ENCODE peak calls at places on chromosomes 1 and 21, in ten cellular contexts. C, M, K, A, P, Q, B, X, T and D are unnamed samples.

GRCh38 chr1:63931468-63931867 is 157.7 kb downstream of the ROR1 start:
- DNase-seq in C (no peak), M (no peak), K (no peak), A (no peak), P (no peak), Q (no peak), B (no peak), X (no peak), T (no peak), D (no peak)

GRCh38 chr1:29688477-29689365 is 452.4 kb downstream of the PTPRU start:
- DNase-seq in C (peak), M (no peak), K (peak), A (no peak), P (no peak), Q (peak), B (no peak), X (no peak), T (peak), D (no peak)

GRCh38 chr1:51719146-51719545 is 102.3 kb downstream of the OSBPL9 start:
- DNase-seq in C (no peak), M (no peak), K (no peak), A (no peak), P (no peak), Q (no peak), B (no peak), X (no peak), T (no peak), D (no peak)

GRCh38 chr1:206110820-206111219 is 6.4 kb downstream of the AVPR1B start:
- DNase-seq in C (no peak), M (no peak), K (no peak), A (no peak), P (no peak), Q (no peak), B (no peak), X (no peak), T (no peak), D (no peak)

GRCh38 chr1:43206721-43207228 is 34.6 kb downstream of the CFAP57 start:
- DNase-seq in C (peak), M (no peak), K (peak), A (no peak), P (no peak), Q (peak), B (no peak), X (no peak), T (no peak), D (no peak)

GRCh38 chr1:108816049-108816882 is 40.6 kb downstream of the AKNAD1 start:
- DNase-seq in C (peak), M (peak), K (peak), A (no peak), P (no peak), Q (no peak), B (no peak), X (no peak), T (peak), D (peak)

GRCh38 chr21:22536511-22536910 is 1538.3 kb downstream of the NCAM2 start:
- DNase-seq in C (peak), M (no peak), K (no peak), A (no peak), P (no peak), Q (no peak), B (no peak), X (no peak), T (no peak), D (no peak)

GRCh38 chr1:54800899-54801759 is at the start of gene TTC22:
- DNase-seq in C (peak), M (peak), K (no peak), A (no peak), P (peak), Q (peak), B (peak), X (no peak), T (peak), D (peak)

GRCh38 chr1:215031392-215031791 is 51.1 kb upstream of the KCNK2 start:
- DNase-seq in C (no peak), M (no peak), K (no peak), A (no peak), P (no peak), Q (no peak), B (no peak), X (no peak), T (no peak), D (no peak)

GRCh38 chr1:3032970-3033794 is 11.9 kb downstream of the ACTRT2 start:
- DNase-seq in C (no peak), M (peak), K (no peak), A (no peak), P (no peak), Q (peak), B (peak), X (no peak), T (peak), D (no peak)

GRCh38 chr1:95080446-95080845 is 7.7 kb upstream of the ALG14 start:
- DNase-seq in C (no peak), M (no peak), K (no peak), A (no peak), P (no peak), Q (no peak), B (no peak), X (no peak), T (no peak), D (no peak)

GRCh38 chr1:19647643-19648042 is 3.5 kb downstream of the NBL1 start:
- DNase-seq in C (no peak), M (peak), K (no peak), A (no peak), P (no peak), Q (no peak), B (peak), X (no peak), T (no peak), D (no peak)

GRCh38 chr1:54499097-54500029 is 48.7 kb upstream of the ACOT11 start:
- DNase-seq in C (peak), M (peak), K (no peak), A (no peak), P (no peak), Q (no peak), B (peak), X (peak), T (no peak), D (peak)

GRCh38 chr1:151494741-151495281 is 16.4 kb upstream of the CGN start:
- DNase-seq in C (peak), M (no peak), K (peak), A (no peak), P (no peak), Q (no peak), B (no peak), X (no peak), T (no peak), D (peak)